ENCODE peak calls at places on chromosomes 1 and 21, in five cellular contexts. N, V, X, J and U are unnamed samples.

GRCh38 chr1:57208903-57209302 is 215.0 kb downstream of the DAB1 start:
- DNase-seq in N (no peak), V (no peak), X (no peak), J (no peak), U (no peak)

GRCh38 chr1:202286622-202287097 is 55.1 kb downstream of the UBE2T start:
- DNase-seq in N (no peak), V (peak), X (no peak), J (no peak), U (peak)

GRCh38 chr21:17051054-17051453 is 461.8 kb upstream of the CXADR start:
- DNase-seq in N (no peak), V (no peak), X (no peak), J (no peak), U (no peak)

GRCh38 chr21:21230672-21231071 is 232.5 kb downstream of the NCAM2 start:
- DNase-seq in N (no peak), V (peak), X (no peak), J (no peak), U (no peak)

GRCh38 chr21:45377866-45378257 is 27.1 kb upstream of the COL18A1 start:
- DNase-seq in N (no peak), V (no peak), X (no peak), J (no peak), U (no peak)

GRCh38 chr1:23562138-23562819 is 3.0 kb upstream of the ID3 start:
- DNase-seq in N (peak), V (peak), X (peak), J (peak), U (peak)

GRCh38 chr1:50976890-50977574 is 7.0 kb downstream of the CDKN2C start:
- DNase-seq in N (no peak), V (peak), X (peak), J (peak), U (peak)

GRCh38 chr1:221794925-221795324 is 53.0 kb upstream of the DUSP10 start:
- DNase-seq in N (no peak), V (no peak), X (no peak), J (no peak), U (no peak)

GRCh38 chr1:15849775-15850449 is 2.4 kb downstream of the SPEN start:
- DNase-seq in N (no peak), V (peak), X (peak), J (peak), U (peak)

GRCh38 chr1:41277371-41277994 is 35.4 kb upstream of the SCMH1 start:
- DNase-seq in N (no peak), V (no peak), X (no peak), J (no peak), U (peak)

GRCh38 chr1:180793451-180793850 is 119.2 kb upstream of the KIAA1614 start:
- DNase-seq in N (no peak), V (no peak), X (no peak), J (no peak), U (no peak)

GRCh38 chr1:181423301-181423918 is 59.9 kb upstream of the CACNA1E start:
- DNase-seq in N (peak), V (peak), X (peak), J (peak), U (peak)

GRCh38 chr1:56370513-56370912 is 208.8 kb downstream of the PLPP3 start:
- DNase-seq in N (no peak), V (no peak), X (no peak), J (no peak), U (no peak)

GRCh38 chr1:226606311-226607267 is 58.0 kb downstream of the STUM start:
- DNase-seq in N (no peak), V (no peak), X (no peak), J (no peak), U (no peak)

GRCh38 chr1:48203287-48203900 is 19.1 kb upstream of the SLC5A9 start:
- DNase-seq in N (no peak), V (peak), X (no peak), J (no peak), U (peak)

GRCh38 chr1:157595356-157595755 is 2.5 kb downstream of the FCRL4 start:
- DNase-seq in N (no peak), V (no peak), X (no peak), J (no peak), U (no peak)

GRCh38 chr1:147337040-147337439 is 94.6 kb downstream of the CHD1L start:
- DNase-seq in N (no peak), V (peak), X (no peak), J (no peak), U (peak)

GRCh38 chr1:45925728-45926287 is 122.4 kb downstream of the MAST2 start:
- DNase-seq in N (no peak), V (no peak), X (no peak), J (no peak), U (no peak)